ENCODE peak calls at places on chromosomes 6 and 20, in seven cellular contexts. One of them, this sample, is unnamed.

GRCh38 chr6:3748208-3748701 is 3.3 kb downstream of the PXDC1 start:
- DNase-seq in GM12878: no peak
- DNase-seq in HCT116: peak; percentile 53
- DNase-seq in H1: peak; percentile 81
- DNase-seq in K562: peak; percentile 80
- DNase-seq in HepG2: peak; percentile 85
- DNase-seq in SK-N-SH: peak; percentile 86
- DNase-seq in this sample: peak; percentile 82

GRCh38 chr6:25172819-25173218 is 106.4 kb upstream of the CARMIL1 start:
- DNase-seq in HCT116: no peak
- DNase-seq in H1: no peak
- DNase-seq in HepG2: no peak
- DNase-seq in SK-N-SH: no peak
- DNase-seq in GM12878: no peak
- DNase-seq in K562: no peak
- DNase-seq in this sample: no peak

GRCh38 chr20:61837200-61837599 is 228.5 kb downstream of the TAF4 start:
- DNase-seq in K562: no peak
- DNase-seq in H1: no peak
- DNase-seq in GM12878: no peak
- DNase-seq in HepG2: no peak
- DNase-seq in HCT116: no peak
- DNase-seq in SK-N-SH: no peak
- DNase-seq in this sample: no peak

GRCh38 chr6:80333342-80333741 is 226.9 kb downstream of the BCKDHB start:
- DNase-seq in H1: no peak
- DNase-seq in SK-N-SH: no peak
- DNase-seq in GM12878: no peak
- DNase-seq in HepG2: no peak
- DNase-seq in K562: no peak
- DNase-seq in HCT116: no peak
- DNase-seq in this sample: no peak

GRCh38 chr6:106122306-106122940 is 36.3 kb downstream of the PRDM1 start:
- DNase-seq in HepG2: no peak
- DNase-seq in H1: no peak
- DNase-seq in HCT116: no peak
- DNase-seq in SK-N-SH: no peak
- DNase-seq in K562: no peak
- DNase-seq in GM12878: no peak
- DNase-seq in this sample: no peak

GRCh38 chr6:107718341-107718740 is 105.8 kb downstream of the SCML4 start:
- DNase-seq in GM12878: no peak
- DNase-seq in HCT116: no peak
- DNase-seq in SK-N-SH: no peak
- DNase-seq in H1: no peak
- DNase-seq in HepG2: no peak
- DNase-seq in K562: no peak
- DNase-seq in this sample: no peak

GRCh38 chr6:27882624-27883023 is 29.6 kb downstream of the OR2B2 start:
- DNase-seq in HepG2: no peak
- DNase-seq in SK-N-SH: no peak
- DNase-seq in HCT116: no peak
- DNase-seq in H1: no peak
- DNase-seq in GM12878: no peak
- DNase-seq in K562: no peak
- DNase-seq in this sample: no peak

GRCh38 chr6:30200551-30201281 is 12.5 kb downstream of the TRIM26 start:
- DNase-seq in HepG2: no peak
- DNase-seq in SK-N-SH: no peak
- DNase-seq in GM12878: peak; percentile 37
- DNase-seq in H1: no peak
- DNase-seq in K562: no peak
- DNase-seq in HCT116: no peak
- DNase-seq in this sample: no peak

GRCh38 chr6:129621252-129621651 is 88.7 kb downstream of the ARHGAP18 start:
- DNase-seq in K562: no peak
- DNase-seq in GM12878: no peak
- DNase-seq in HCT116: no peak
- DNase-seq in H1: peak; percentile 52
- DNase-seq in HepG2: peak; percentile 58
- DNase-seq in SK-N-SH: no peak
- DNase-seq in this sample: peak; percentile 11

GRCh38 chr6:81890846-81891245 is 138.4 kb upstream of the TENT5A start:
- DNase-seq in GM12878: no peak
- DNase-seq in HCT116: no peak
- DNase-seq in H1: no peak
- DNase-seq in HepG2: no peak
- DNase-seq in SK-N-SH: no peak
- DNase-seq in K562: no peak
- DNase-seq in this sample: no peak

GRCh38 chr20:34532751-34533150 is 16.5 kb downstream of the DYNLRB1 start:
- DNase-seq in K562: no peak
- DNase-seq in GM12878: no peak
- DNase-seq in HCT116: no peak
- DNase-seq in HepG2: no peak
- DNase-seq in SK-N-SH: no peak
- DNase-seq in H1: no peak
- DNase-seq in this sample: no peak

GRCh38 chr6:36701401-36701991 is 3.9 kb downstream of the RAB44 start:
- DNase-seq in H1: no peak
- DNase-seq in HCT116: no peak
- DNase-seq in GM12878: no peak
- DNase-seq in K562: no peak
- DNase-seq in SK-N-SH: no peak
- DNase-seq in HepG2: peak; percentile 52
- DNase-seq in this sample: no peak

GRCh38 chr6:21906826-21907225 is 313.3 kb downstream of the SOX4 start:
- DNase-seq in HCT116: no peak
- DNase-seq in GM12878: no peak
- DNase-seq in K562: no peak
- DNase-seq in H1: no peak
- DNase-seq in HepG2: no peak
- DNase-seq in SK-N-SH: no peak
- DNase-seq in this sample: no peak

GRCh38 chr6:38453302-38453701 is 186.4 kb downstream of the BTBD9 start:
- DNase-seq in H1: no peak
- DNase-seq in HepG2: no peak
- DNase-seq in GM12878: no peak
- DNase-seq in K562: no peak
- DNase-seq in SK-N-SH: no peak
- DNase-seq in HCT116: no peak
- DNase-seq in this sample: no peak

GRCh38 chr6:47203266-47203967 is 106.3 kb downstream of the TNFRSF21 start:
- DNase-seq in HepG2: no peak
- DNase-seq in GM12878: peak; percentile 20
- DNase-seq in SK-N-SH: no peak
- DNase-seq in H1: no peak
- DNase-seq in K562: no peak
- DNase-seq in HCT116: no peak
- DNase-seq in this sample: no peak

GRCh38 chr20:37880726-37881591 is 22.0 kb upstream of the VSTM2L start:
- DNase-seq in K562: peak; percentile 68
- DNase-seq in GM12878: no peak
- DNase-seq in HCT116: no peak
- DNase-seq in SK-N-SH: peak; percentile 96
- DNase-seq in HepG2: peak; percentile 70
- DNase-seq in H1: no peak
- DNase-seq in this sample: peak; percentile 71

GRCh38 chr20:37879843-37880242 is 23.1 kb upstream of the VSTM2L start:
- DNase-seq in GM12878: no peak
- DNase-seq in H1: no peak
- DNase-seq in SK-N-SH: no peak
- DNase-seq in K562: no peak
- DNase-seq in HepG2: no peak
- DNase-seq in HCT116: no peak
- DNase-seq in this sample: no peak

GRCh38 chr20:37877832-37878772 is 24.8 kb upstream of the VSTM2L start:
- DNase-seq in HepG2: peak; percentile 75
- DNase-seq in K562: no peak
- DNase-seq in H1: no peak
- DNase-seq in HCT116: no peak
- DNase-seq in SK-N-SH: no peak
- DNase-seq in GM12878: no peak
- DNase-seq in this sample: no peak

GRCh38 chr20:37876863-37877262 is 26.1 kb upstream of the VSTM2L start:
- DNase-seq in K562: no peak
- DNase-seq in GM12878: no peak
- DNase-seq in H1: no peak
- DNase-seq in HCT116: no peak
- DNase-seq in SK-N-SH: no peak
- DNase-seq in HepG2: no peak
- DNase-seq in this sample: no peak

DNA sequence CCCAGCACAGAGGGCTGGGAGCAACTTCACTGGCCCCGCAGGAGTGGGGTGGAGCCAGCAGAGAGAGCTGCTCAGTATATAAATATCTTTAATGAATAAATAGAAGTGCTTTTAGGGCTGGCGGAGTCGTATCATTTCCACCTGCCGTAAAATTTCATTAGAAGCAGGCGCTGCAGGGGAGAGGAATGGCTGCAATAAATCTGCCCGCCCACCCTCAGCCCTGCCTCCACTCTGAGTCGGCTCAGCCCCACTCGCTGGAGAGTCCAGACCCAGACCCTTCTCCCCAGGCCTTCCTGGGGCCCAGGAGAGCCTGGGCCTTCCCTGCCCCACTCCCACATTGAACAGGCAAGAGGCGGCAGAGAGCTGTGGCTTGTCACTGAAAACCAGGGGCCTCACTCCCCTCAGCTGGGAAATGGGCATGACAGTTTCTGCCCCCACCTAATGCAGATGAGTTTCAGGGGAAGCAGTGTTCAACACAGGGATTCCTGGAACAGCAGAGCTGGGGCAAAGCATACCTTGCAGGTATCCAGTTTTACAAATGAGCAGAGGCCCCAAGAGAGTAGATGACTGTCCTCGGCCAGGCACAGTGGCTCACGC is 23.8 kb upstream of the VSTM2L start:
- DNase-seq in SK-N-SH: no peak
- DNase-seq in HepG2: no peak
- DNase-seq in H1: no peak
- DNase-seq in HCT116: no peak
- DNase-seq in GM12878: no peak
- DNase-seq in K562: no peak
- DNase-seq in this sample: no peak
- TF ChIP-seq JUND in SK-N-SH: no peak
- TF ChIP-seq JUND in HepG2: no peak
- TF ChIP-seq JUND in H1: no peak
- TF ChIP-seq JUND in HCT116: no peak
- TF ChIP-seq JUND in GM12878: no peak
- TF ChIP-seq JUND in K562: no peak
- TF ChIP-seq JUND in this sample: no peak

GRCh38 chr6:133595076-133595868 is 293.6 kb upstream of the TCF21 start:
- DNase-seq in GM12878: no peak
- DNase-seq in K562: no peak
- DNase-seq in SK-N-SH: no peak
- DNase-seq in H1: no peak
- DNase-seq in HCT116: no peak
- DNase-seq in HepG2: no peak
- DNase-seq in this sample: no peak
- TF ChIP-seq JUND in GM12878: no peak
- TF ChIP-seq JUND in K562: no peak
- TF ChIP-seq JUND in SK-N-SH: no peak
- TF ChIP-seq JUND in H1: no peak
- TF ChIP-seq JUND in HCT116: no peak
- TF ChIP-seq JUND in HepG2: no peak
- TF ChIP-seq JUND in this sample: no peak

DNA sequence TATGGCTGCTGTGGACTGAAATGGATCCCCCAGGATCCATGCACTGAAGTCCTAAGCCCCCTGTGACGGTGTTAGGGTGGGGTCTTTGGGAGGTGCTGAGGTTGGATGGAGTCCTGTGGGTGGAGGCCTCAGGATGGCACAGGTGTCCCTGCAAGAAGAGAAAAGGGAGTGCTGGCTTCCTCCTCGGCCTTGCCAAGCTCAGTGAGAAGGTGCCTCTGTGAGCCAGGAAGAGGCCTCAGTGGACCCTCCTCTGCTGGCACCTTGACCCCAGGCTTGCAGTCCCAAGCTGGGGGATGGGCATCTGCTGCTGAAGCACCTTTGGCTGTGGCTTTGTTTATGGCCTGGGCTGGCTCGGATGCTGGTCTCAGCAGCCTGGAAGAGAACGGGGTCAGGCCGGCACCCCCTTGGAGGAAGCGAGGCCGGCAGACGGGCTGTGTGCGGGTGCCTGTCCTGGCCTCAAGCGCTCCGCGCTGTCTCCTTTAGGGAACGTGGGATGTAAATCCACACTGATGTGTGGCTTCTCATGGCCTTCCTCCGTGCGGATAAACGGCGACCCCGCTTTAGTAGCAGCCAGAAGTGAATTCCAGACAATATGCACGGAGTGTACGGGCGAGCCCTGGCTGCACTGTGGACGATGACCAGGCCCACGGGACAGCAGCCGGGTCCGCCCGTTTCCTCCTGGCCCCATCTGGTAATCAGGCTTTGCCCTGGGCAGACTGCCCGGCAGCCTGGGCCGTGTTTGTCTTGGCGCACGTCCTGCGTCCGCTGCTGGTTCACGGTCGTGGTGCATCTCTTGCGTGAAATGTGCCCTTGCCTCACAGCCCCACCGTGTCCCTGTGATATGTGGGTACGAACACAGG is 182.6 kb downstream of the ERMARD start:
- DNase-seq in SK-N-SH: peak; percentile 91
- DNase-seq in HCT116: no peak
- DNase-seq in K562: no peak
- DNase-seq in GM12878: no peak
- DNase-seq in HepG2: no peak
- DNase-seq in H1: no peak
- DNase-seq in this sample: peak; percentile 16
- TF ChIP-seq JUND in SK-N-SH: no peak
- TF ChIP-seq JUND in HCT116: no peak
- TF ChIP-seq JUND in K562: no peak
- TF ChIP-seq JUND in GM12878: no peak
- TF ChIP-seq JUND in HepG2: no peak
- TF ChIP-seq JUND in H1: no peak
- TF ChIP-seq JUND in this sample: no peak

GRCh38 chr20:62920039-62920645 is 6.2 kb downstream of the DIDO1 start:
- DNase-seq in HCT116: no peak
- DNase-seq in GM12878: no peak
- DNase-seq in HepG2: no peak
- DNase-seq in SK-N-SH: no peak
- DNase-seq in H1: no peak
- DNase-seq in K562: no peak
- DNase-seq in this sample: no peak

GRCh38 chr20:62918830-62919229 is 7.5 kb downstream of the DIDO1 start:
- DNase-seq in HCT116: no peak
- DNase-seq in H1: no peak
- DNase-seq in K562: no peak
- DNase-seq in SK-N-SH: no peak
- DNase-seq in GM12878: no peak
- DNase-seq in HepG2: no peak
- DNase-seq in this sample: no peak

GRCh38 chr20:62917720-62918119 is 8.6 kb downstream of the DIDO1 start:
- DNase-seq in H1: no peak
- DNase-seq in HCT116: no peak
- DNase-seq in HepG2: no peak
- DNase-seq in SK-N-SH: no peak
- DNase-seq in K562: no peak
- DNase-seq in GM12878: no peak
- DNase-seq in this sample: no peak

GRCh38 chr20:62916703-62917476 is 9.4 kb downstream of the DIDO1 start:
- DNase-seq in SK-N-SH: no peak
- DNase-seq in K562: no peak
- DNase-seq in HCT116: no peak
- DNase-seq in HepG2: peak; percentile 96
- DNase-seq in H1: no peak
- DNase-seq in GM12878: no peak
- DNase-seq in this sample: no peak

GRCh38 chr20:62918137-62918536 is 8.2 kb downstream of the DIDO1 start:
- DNase-seq in SK-N-SH: no peak
- DNase-seq in HCT116: no peak
- DNase-seq in H1: no peak
- DNase-seq in K562: no peak
- DNase-seq in GM12878: no peak
- DNase-seq in HepG2: no peak
- DNase-seq in this sample: no peak
- TF ChIP-seq JUND in SK-N-SH: no peak
- TF ChIP-seq JUND in HCT116: no peak
- TF ChIP-seq JUND in H1: no peak
- TF ChIP-seq JUND in K562: no peak
- TF ChIP-seq JUND in GM12878: no peak
- TF ChIP-seq JUND in HepG2: no peak
- TF ChIP-seq JUND in this sample: no peak